ENCODE peak calls at places on chromosomes 12 and 14, in nine cellular contexts. X, J, Q, F, K, O, C, N and A are unnamed samples.

GRCh38 chr14:23546450-23547035 is 5.0 kb downstream of the ZFHX2 start:
- DNase-seq in Q (no peak), X (no peak), C (no peak), K (no peak), N (no peak), O (no peak), J (no peak), F (no peak), A (no peak)

GRCh38 chr12:12975322-12976077 is 23.5 kb upstream of the GPRC5D start:
- DNase-seq in X (peak), C (no peak), K (peak), F (peak), N (peak), J (no peak), O (no peak), Q (no peak), A (no peak)

GRCh38 chr12:104480826-104481457 is 24.2 kb downstream of the CHST11 start:
- DNase-seq in O (peak), Q (no peak), F (no peak), J (no peak), K (peak), N (no peak), X (no peak), C (no peak), A (no peak)

GRCh38 chr14:102508774-102509743 is 517 bp downstream of the ANKRD9 start:
- DNase-seq in X (no peak), J (no peak), N (no peak), O (peak), Q (peak), C (peak), F (no peak), K (no peak), A (no peak)

GRCh38 chr14:103243764-103244737 is 90.0 kb upstream of the EIF5 start:
- DNase-seq in Q (no peak), F (peak), C (no peak), J (peak), K (no peak), X (no peak), O (peak), N (no peak), A (no peak)

GRCh38 chr12:93025145-93026103 is 96.3 kb upstream of the EEA1 start:
- DNase-seq in K (no peak), O (no peak), C (no peak), F (no peak), N (peak), Q (no peak), X (peak), J (peak), A (no peak)

GRCh38 chr12:65952737-65953209 is 128.5 kb downstream of the HMGA2 start:
- DNase-seq in N (peak), X (no peak), C (no peak), O (no peak), Q (no peak), F (peak), J (no peak), K (no peak), A (no peak)

GRCh38 chr12:123139926-123140674 is 10.8 kb downstream of the PITPNM2 start:
- DNase-seq in C (no peak), K (no peak), X (no peak), Q (no peak), J (no peak), O (peak), N (peak), F (peak), A (no peak)

GRCh38 chr12:54588110-54588831 is at the start of gene PPP1R1A:
- DNase-seq in F (no peak), Q (no peak), X (no peak), N (peak), C (peak), J (no peak), K (no peak), O (no peak), A (no peak)

GRCh38 chr12:63958876-63959275 is 114.4 kb downstream of the SRGAP1 start:
- DNase-seq in C (no peak), J (no peak), N (no peak), K (no peak), Q (no peak), O (no peak), X (no peak), F (no peak), A (no peak)

GRCh38 chr14:73796881-73797539 is 54.6 kb upstream of the PTGR2 start:
- DNase-seq in O (no peak), Q (no peak), C (no peak), N (no peak), F (no peak), J (no peak), X (no peak), K (no peak), A (no peak)

GRCh38 chr12:31620311-31620710 is 29.4 kb upstream of the DENND5B start:
- DNase-seq in N (no peak), F (peak), J (no peak), X (no peak), Q (no peak), C (no peak), O (no peak), K (no peak), A (no peak)

GRCh38 chr12:15700595-15700994 is 88.6 kb downstream of the EPS8 start:
- DNase-seq in O (no peak), X (no peak), F (no peak), J (peak), K (no peak), N (peak), C (no peak), Q (no peak), A (no peak)

GRCh38 chr12:125272252-125272980 is 207.2 kb downstream of the AACS start:
- DNase-seq in N (no peak), X (no peak), O (peak), J (no peak), C (no peak), F (no peak), K (no peak), Q (no peak), A (no peak)

GRCh38 chr14:91063119-91063518 is 2.7 kb upstream of the RPS6KA5 start:
- DNase-seq in X (peak), Q (no peak), F (peak), O (no peak), K (no peak), C (no peak), N (no peak), J (no peak), A (no peak)

GRCh38 chr14:73995977-73996378 is 23.1 kb downstream of the ENTPD5 start:
- DNase-seq in F (peak), O (no peak), C (no peak), X (no peak), J (no peak), N (no peak), K (no peak), Q (no peak), A (no peak)

GRCh38 chr12:10190558-10191388 is 11.9 kb downstream of the TMEM52B start:
- DNase-seq in C (peak), F (peak), O (no peak), Q (no peak), K (peak), J (no peak), X (peak), N (peak), A (no peak)

GRCh38 chr14:101628471-101628966 is 67.2 kb downstream of the DIO3 start:
- DNase-seq in N (peak), C (peak), J (peak), X (peak), Q (peak), K (peak), O (peak), F (peak), A (peak)

GRCh38 chr12:4418913-4419312 is 26.7 kb downstream of the FGF6 start:
- DNase-seq in J (no peak), O (peak), N (no peak), Q (no peak), K (no peak), F (no peak), C (no peak), X (no peak), A (no peak)

GRCh38 chr14:61812347-61813100 is 50.3 kb downstream of the SNAPC1 start:
- DNase-seq in O (no peak), J (no peak), F (no peak), Q (no peak), X (no peak), C (peak), N (peak), K (no peak), A (no peak)

GRCh38 chr12:79444089-79444488 is 246.7 kb downstream of the PAWR start:
- DNase-seq in O (no peak), Q (no peak), X (no peak), J (peak), K (no peak), F (no peak), N (no peak), C (no peak), A (no peak)

GRCh38 chr14:101601603-101602465 is 40.5 kb downstream of the DIO3 start:
- DNase-seq in J (no peak), N (no peak), K (no peak), Q (no peak), F (no peak), X (no peak), O (peak), C (no peak), A (peak)

GRCh38 chr12:49588281-49588680 is 17.2 kb downstream of the FAM186B start:
- DNase-seq in O (peak), N (no peak), Q (no peak), K (no peak), F (no peak), C (no peak), X (no peak), J (no peak), A (no peak)

GRCh38 chr12:118447181-118447580 is 70.8 kb downstream of the SUDS3 start:
- DNase-seq in F (no peak), X (no peak), N (no peak), K (no peak), O (no peak), Q (no peak), J (no peak), C (no peak), A (no peak)

GRCh38 chr12:118446247-118446646 is 69.9 kb downstream of the SUDS3 start:
- DNase-seq in Q (no peak), X (no peak), K (no peak), C (no peak), N (no peak), F (no peak), O (no peak), J (no peak), A (no peak)

GRCh38 chr12:118448341-118448740 is 72.0 kb downstream of the SUDS3 start:
- DNase-seq in K (no peak), Q (no peak), X (no peak), C (no peak), N (no peak), F (no peak), O (no peak), J (no peak), A (no peak)
- TF ChIP-seq CTCF in K (no peak), Q (no peak), X (no peak), C (no peak), N (no peak), F (no peak), O (no peak), J (no peak), A (no peak)

GRCh38 chr12:82357340-82357739 is 847 bp downstream of the CCDC59 start:
- DNase-seq in N (no peak), Q (no peak), O (no peak), X (no peak), J (no peak), K (no peak), F (no peak), C (no peak), A (no peak)

GRCh38 chr12:82358200-82359114 is at the start of the genes CCDC59 and METTL25:
- DNase-seq in Q (peak), O (peak), K (peak), X (peak), C (peak), F (peak), J (peak), N (peak), A (peak)

GRCh38 chr12:82361461-82361915 is 3.2 kb downstream of the METTL25 start:
- DNase-seq in N (no peak), Q (no peak), O (no peak), F (no peak), K (no peak), X (no peak), J (no peak), C (no peak), A (no peak)

GRCh38 chr12:82357845-82358199 is 365 bp downstream of the CCDC59 start:
- DNase-seq in K (no peak), F (peak), Q (no peak), C (no peak), X (no peak), N (no peak), J (no peak), O (no peak), A (no peak)

GRCh38 chr12:82359115-82359478 is 768 bp downstream of the METTL25 start:
- DNase-seq in O (no peak), F (no peak), C (no peak), Q (no peak), N (peak), K (no peak), J (no peak), X (peak), A (no peak)
- TF ChIP-seq CTCF in O (no peak), F (no peak), C (no peak), Q (no peak), N (no peak), K (no peak), J (no peak), X (no peak), A (no peak)

GRCh38 chr12:48336564-48336963 is 14.2 kb downstream of the ZNF641 start:
- DNase-seq in O (no peak), K (no peak), J (no peak), N (no peak), X (peak), Q (no peak), C (no peak), F (no peak), A (no peak)
- TF ChIP-seq CTCF in O (no peak), K (no peak), J (peak), N (no peak), X (peak), Q (no peak), C (no peak), F (peak), A (peak)

GRCh38 chr12:68808388-68809189 is 612 bp downstream of the MDM2 start:
- DNase-seq in F (peak), Q (peak), J (peak), O (peak), X (peak), K (peak), N (peak), C (peak), A (peak)
- TF ChIP-seq CTCF in F (no peak), Q (no peak), J (no peak), O (no peak), X (no peak), K (no peak), N (peak), C (no peak), A (no peak)

GRCh38 chr14:89955418-89956293 is at the start of gene TDP1:
- DNase-seq in C (peak), F (peak), K (peak), O (peak), X (peak), J (peak), Q (peak), N (peak), A (peak)
- TF ChIP-seq CTCF in C (peak), F (peak), K (no peak), O (no peak), X (peak), J (no peak), Q (no peak), N (peak), A (no peak)

GRCh38 chr12:1532796-1533195 is 61.6 kb downstream of the FBXL14 start:
- DNase-seq in F (no peak), C (no peak), X (no peak), N (no peak), Q (no peak), O (peak), J (no peak), K (no peak), A (peak)
- TF ChIP-seq CTCF in F (no peak), C (peak), X (peak), N (no peak), Q (no peak), O (no peak), J (no peak), K (no peak), A (no peak)

GRCh38 chr14:77892381-77892871 is 92.5 kb downstream of the ADCK1 start:
- DNase-seq in F (no peak), N (no peak), X (no peak), J (no peak), Q (no peak), C (no peak), K (no peak), O (no peak), A (no peak)
- TF ChIP-seq CTCF in F (no peak), N (no peak), X (no peak), J (no peak), Q (no peak), C (no peak), K (no peak), O (no peak), A (no peak)

GRCh38 chr12:26831959-26832816 is 806 bp downstream of the ITPR2 start:
- DNase-seq in Q (no peak), J (no peak), C (peak), O (peak), X (peak), K (peak), N (peak), F (peak), A (peak)
- TF ChIP-seq CTCF in Q (no peak), J (no peak), C (peak), O (no peak), X (peak), K (peak), N (no peak), F (peak), A (no peak)

DNA sequence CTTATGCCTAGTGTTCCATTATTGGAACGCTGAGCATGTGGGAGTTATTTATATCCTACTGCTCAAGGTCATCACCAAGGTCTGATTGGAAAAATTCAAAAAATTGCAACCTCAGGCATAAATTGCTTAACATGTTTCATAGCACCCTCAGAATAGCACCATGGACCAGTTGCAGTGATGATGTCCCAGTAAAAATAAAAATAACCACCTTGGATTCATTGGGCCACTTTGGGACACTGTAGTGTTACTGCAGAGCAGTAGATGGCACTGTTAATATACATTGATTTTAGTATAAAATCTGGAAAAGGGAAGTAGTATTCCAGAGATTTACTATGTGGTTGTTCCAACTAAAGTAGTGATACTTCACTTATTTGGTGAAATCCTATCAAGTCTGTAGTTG is 31.0 kb upstream of the PTCSC3 start:
- DNase-seq in O (no peak), F (peak), Q (no peak), N (no peak), C (no peak), K (no peak), X (no peak), J (no peak), A (no peak)
- TF ChIP-seq CTCF in O (no peak), F (peak), Q (no peak), N (peak), C (peak), K (no peak), X (peak), J (peak), A (peak)

DNA sequence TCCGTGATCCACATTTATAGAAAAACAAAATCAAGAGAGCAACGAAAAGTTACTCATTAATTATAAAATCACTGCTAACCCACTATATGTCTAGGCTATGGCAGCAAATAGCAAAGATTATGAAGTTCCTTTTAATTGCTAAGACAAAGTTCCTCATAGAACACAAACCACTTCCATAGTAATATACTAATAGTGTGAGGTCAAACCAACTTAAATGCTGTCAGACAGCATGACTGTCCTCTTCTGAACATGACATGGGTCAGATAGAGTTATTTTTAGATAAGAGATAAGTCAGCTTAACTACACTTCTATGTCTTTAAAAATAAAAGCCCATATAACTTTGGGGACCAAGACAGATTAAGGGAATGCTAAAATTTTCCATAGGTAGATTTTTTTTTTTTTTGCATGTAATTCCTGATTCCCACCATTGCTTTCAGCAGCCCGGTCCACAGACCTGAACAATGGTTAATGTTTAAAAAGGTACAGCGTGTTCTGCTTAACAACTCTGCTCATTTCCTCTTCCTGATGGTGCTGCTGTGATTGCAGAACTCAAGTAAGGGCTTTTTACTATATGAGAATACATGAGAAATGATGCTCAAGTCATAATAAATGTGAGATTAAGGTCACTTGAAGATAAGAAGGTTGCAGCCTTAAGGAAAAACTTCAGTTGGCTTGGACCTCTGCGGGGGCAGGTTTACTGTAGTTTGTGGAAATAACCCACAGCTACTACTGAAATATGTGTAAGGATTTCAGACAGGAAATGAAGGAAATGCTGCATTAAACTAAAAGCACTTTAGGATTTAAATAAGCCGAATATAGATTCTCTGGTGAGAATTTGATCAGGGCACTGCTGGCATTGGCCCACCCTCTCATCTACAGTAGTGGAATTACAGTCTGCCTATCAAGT is 37.7 kb upstream of the DUSP6 start:
- DNase-seq in O (no peak), F (peak), X (no peak), K (peak), N (no peak), J (no peak), Q (no peak), C (no peak), A (no peak)
- TF ChIP-seq CTCF in O (no peak), F (no peak), X (no peak), K (no peak), N (no peak), J (no peak), Q (no peak), C (no peak), A (no peak)